ENCODE peak calls at places on chromosome 4, in eight cellular contexts. One of them, this sample, is unnamed.

GRCh38 chr4:89158884-89159503 is 47.7 kb downstream of the TIGD2 start:
- DNase-seq in LoVo: peak
- DNase-seq in choroid plexus epithelial cell: peak
- DNase-seq in PC-3: peak
- DNase-seq in GM04503: no peak
- DNase-seq in ascending aorta: no peak
- DNase-seq in glomerular endothelial cell: peak
- DNase-seq in astrocyte: peak
- DNase-seq in this sample: peak

GRCh38 chr4:153220709-153221367 is 16.6 kb downstream of the TRIM2 start:
- DNase-seq in LoVo: no peak
- DNase-seq in choroid plexus epithelial cell: no peak
- DNase-seq in PC-3: no peak
- DNase-seq in GM04503: no peak
- DNase-seq in ascending aorta: no peak
- DNase-seq in glomerular endothelial cell: no peak
- DNase-seq in astrocyte: peak
- DNase-seq in this sample: no peak

GRCh38 chr4:2537011-2537830 is 774 bp downstream of the FAM193A start:
- DNase-seq in LoVo: peak
- DNase-seq in choroid plexus epithelial cell: peak
- DNase-seq in PC-3: peak
- DNase-seq in GM04503: no peak
- DNase-seq in ascending aorta: no peak
- DNase-seq in glomerular endothelial cell: no peak
- DNase-seq in astrocyte: peak
- DNase-seq in this sample: peak

GRCh38 chr4:136803430-136803829 is 728.9 kb downstream of the PCDH18 start:
- DNase-seq in LoVo: no peak
- DNase-seq in choroid plexus epithelial cell: peak
- DNase-seq in PC-3: no peak
- DNase-seq in GM04503: no peak
- DNase-seq in ascending aorta: no peak
- DNase-seq in glomerular endothelial cell: no peak
- DNase-seq in astrocyte: no peak
- DNase-seq in this sample: no peak

GRCh38 chr4:138634915-138635314 is 380.7 kb upstream of the NOCT start:
- DNase-seq in LoVo: no peak
- DNase-seq in choroid plexus epithelial cell: no peak
- DNase-seq in PC-3: no peak
- DNase-seq in GM04503: no peak
- DNase-seq in ascending aorta: no peak
- DNase-seq in glomerular endothelial cell: no peak
- DNase-seq in astrocyte: no peak
- DNase-seq in this sample: no peak

GRCh38 chr4:71126719-71127118 is 133.3 kb downstream of the DCK start:
- DNase-seq in LoVo: peak
- DNase-seq in choroid plexus epithelial cell: peak
- DNase-seq in PC-3: peak
- DNase-seq in GM04503: peak
- DNase-seq in ascending aorta: no peak
- DNase-seq in glomerular endothelial cell: no peak
- DNase-seq in astrocyte: peak
- DNase-seq in this sample: peak

GRCh38 chr4:90543419-90544170 is 416.4 kb downstream of the CCSER1 start:
- DNase-seq in LoVo: no peak
- DNase-seq in choroid plexus epithelial cell: no peak
- DNase-seq in PC-3: no peak
- DNase-seq in GM04503: no peak
- DNase-seq in ascending aorta: no peak
- DNase-seq in glomerular endothelial cell: no peak
- DNase-seq in astrocyte: no peak
- DNase-seq in this sample: no peak

GRCh38 chr4:8079031-8079885 is 79.4 kb downstream of the ABLIM2 start:
- DNase-seq in LoVo: no peak
- DNase-seq in choroid plexus epithelial cell: peak
- DNase-seq in PC-3: no peak
- DNase-seq in GM04503: no peak
- DNase-seq in ascending aorta: no peak
- DNase-seq in glomerular endothelial cell: no peak
- DNase-seq in astrocyte: peak
- DNase-seq in this sample: no peak

GRCh38 chr4:48296330-48296729 is 26.7 kb upstream of the TEC start:
- DNase-seq in LoVo: no peak
- DNase-seq in choroid plexus epithelial cell: peak
- DNase-seq in PC-3: no peak
- DNase-seq in GM04503: no peak
- DNase-seq in ascending aorta: no peak
- DNase-seq in glomerular endothelial cell: no peak
- DNase-seq in astrocyte: no peak
- DNase-seq in this sample: no peak

GRCh38 chr4:340011-340410 is 2.4 kb downstream of the ZNF141 start:
- DNase-seq in LoVo: no peak
- DNase-seq in choroid plexus epithelial cell: peak
- DNase-seq in PC-3: no peak
- DNase-seq in GM04503: no peak
- DNase-seq in ascending aorta: no peak
- DNase-seq in glomerular endothelial cell: no peak
- DNase-seq in astrocyte: no peak
- DNase-seq in this sample: no peak

GRCh38 chr4:157099506-157099905 is 23.6 kb downstream of the GLRB start:
- DNase-seq in LoVo: no peak
- DNase-seq in choroid plexus epithelial cell: no peak
- DNase-seq in PC-3: no peak
- DNase-seq in GM04503: no peak
- DNase-seq in ascending aorta: no peak
- DNase-seq in glomerular endothelial cell: no peak
- DNase-seq in astrocyte: no peak
- DNase-seq in this sample: no peak

GRCh38 chr4:88022289-88022688 is 14.9 kb downstream of the PKD2 start:
- DNase-seq in LoVo: no peak
- DNase-seq in choroid plexus epithelial cell: no peak
- DNase-seq in PC-3: no peak
- DNase-seq in GM04503: no peak
- DNase-seq in ascending aorta: no peak
- DNase-seq in glomerular endothelial cell: no peak
- DNase-seq in astrocyte: no peak
- DNase-seq in this sample: no peak

GRCh38 chr4:106238819-106239420 is 77.1 kb downstream of the TBCK start:
- DNase-seq in LoVo: peak
- DNase-seq in choroid plexus epithelial cell: peak
- DNase-seq in PC-3: peak
- DNase-seq in GM04503: peak
- DNase-seq in ascending aorta: no peak
- DNase-seq in glomerular endothelial cell: no peak
- DNase-seq in astrocyte: peak
- DNase-seq in this sample: peak

GRCh38 chr4:1208970-1209704 is 36.8 kb upstream of the SPON2 start:
- DNase-seq in LoVo: no peak
- DNase-seq in choroid plexus epithelial cell: peak
- DNase-seq in PC-3: no peak
- DNase-seq in GM04503: no peak
- DNase-seq in ascending aorta: no peak
- DNase-seq in glomerular endothelial cell: no peak
- DNase-seq in astrocyte: peak
- DNase-seq in this sample: no peak

GRCh38 chr4:22643952-22644351 is 48.8 kb upstream of the GBA3 start:
- DNase-seq in LoVo: no peak
- DNase-seq in choroid plexus epithelial cell: no peak
- DNase-seq in PC-3: no peak
- DNase-seq in GM04503: no peak
- DNase-seq in ascending aorta: no peak
- DNase-seq in glomerular endothelial cell: no peak
- DNase-seq in astrocyte: no peak
- DNase-seq in this sample: no peak

GRCh38 chr4:145035494-145036136 is 62.4 kb downstream of the ANAPC10 start:
- DNase-seq in LoVo: no peak
- DNase-seq in choroid plexus epithelial cell: no peak
- DNase-seq in PC-3: no peak
- DNase-seq in GM04503: no peak
- DNase-seq in ascending aorta: no peak
- DNase-seq in glomerular endothelial cell: no peak
- DNase-seq in astrocyte: no peak
- DNase-seq in this sample: no peak

GRCh38 chr4:180059216-180059881 is 2183.9 kb upstream of the TENM3 start:
- DNase-seq in LoVo: no peak
- DNase-seq in choroid plexus epithelial cell: no peak
- DNase-seq in PC-3: no peak
- DNase-seq in GM04503: no peak
- DNase-seq in ascending aorta: no peak
- DNase-seq in glomerular endothelial cell: no peak
- DNase-seq in astrocyte: peak
- DNase-seq in this sample: peak

GRCh38 chr4:111519683-111520082 is 625.6 kb upstream of the FAM241A start:
- DNase-seq in LoVo: no peak
- DNase-seq in choroid plexus epithelial cell: no peak
- DNase-seq in PC-3: no peak
- DNase-seq in GM04503: no peak
- DNase-seq in ascending aorta: no peak
- DNase-seq in glomerular endothelial cell: no peak
- DNase-seq in astrocyte: no peak
- DNase-seq in this sample: no peak

GRCh38 chr4:154004859-154005520 is 216.1 kb upstream of the SFRP2 start:
- DNase-seq in LoVo: no peak
- DNase-seq in choroid plexus epithelial cell: peak
- DNase-seq in PC-3: no peak
- DNase-seq in GM04503: peak
- DNase-seq in ascending aorta: no peak
- DNase-seq in glomerular endothelial cell: no peak
- DNase-seq in astrocyte: peak
- DNase-seq in this sample: peak

GRCh38 chr4:55125087-55125721 is at the start of gene KDR:
- DNase-seq in LoVo: no peak
- DNase-seq in choroid plexus epithelial cell: peak
- DNase-seq in PC-3: peak
- DNase-seq in GM04503: no peak
- DNase-seq in ascending aorta: no peak
- DNase-seq in glomerular endothelial cell: no peak
- DNase-seq in astrocyte: peak
- DNase-seq in this sample: peak

GRCh38 chr4:169689681-169690080 is 68.1 kb downstream of the HPF1 start:
- DNase-seq in LoVo: no peak
- DNase-seq in choroid plexus epithelial cell: no peak
- DNase-seq in PC-3: no peak
- DNase-seq in GM04503: no peak
- DNase-seq in ascending aorta: no peak
- DNase-seq in glomerular endothelial cell: no peak
- DNase-seq in astrocyte: no peak
- DNase-seq in this sample: no peak

GRCh38 chr4:70747874-70748273 is 26.1 kb downstream of the RUFY3 start:
- DNase-seq in LoVo: no peak
- DNase-seq in choroid plexus epithelial cell: peak
- DNase-seq in PC-3: no peak
- DNase-seq in GM04503: no peak
- DNase-seq in ascending aorta: no peak
- DNase-seq in glomerular endothelial cell: no peak
- DNase-seq in astrocyte: peak
- DNase-seq in this sample: no peak

GRCh38 chr4:113223001-113223400 is 173.5 kb downstream of the ANK2 start:
- DNase-seq in LoVo: no peak
- DNase-seq in choroid plexus epithelial cell: no peak
- DNase-seq in PC-3: no peak
- DNase-seq in GM04503: peak
- DNase-seq in ascending aorta: no peak
- DNase-seq in glomerular endothelial cell: no peak
- DNase-seq in astrocyte: no peak
- DNase-seq in this sample: no peak

GRCh38 chr4:185508162-185508561 is 27.1 kb downstream of the PDLIM3 start:
- DNase-seq in LoVo: no peak
- DNase-seq in choroid plexus epithelial cell: no peak
- DNase-seq in PC-3: peak
- DNase-seq in GM04503: no peak
- DNase-seq in ascending aorta: no peak
- DNase-seq in glomerular endothelial cell: no peak
- DNase-seq in astrocyte: no peak
- DNase-seq in this sample: peak

GRCh38 chr4:71095141-71095939 is 101.9 kb downstream of the DCK start:
- DNase-seq in LoVo: no peak
- DNase-seq in choroid plexus epithelial cell: no peak
- DNase-seq in PC-3: no peak
- DNase-seq in GM04503: no peak
- DNase-seq in ascending aorta: no peak
- DNase-seq in glomerular endothelial cell: no peak
- DNase-seq in astrocyte: no peak
- DNase-seq in this sample: no peak

GRCh38 chr4:85611661-85612060 is 136.7 kb downstream of the ARHGAP24 start:
- DNase-seq in LoVo: no peak
- DNase-seq in choroid plexus epithelial cell: no peak
- DNase-seq in PC-3: no peak
- DNase-seq in GM04503: no peak
- DNase-seq in ascending aorta: no peak
- DNase-seq in glomerular endothelial cell: no peak
- DNase-seq in astrocyte: no peak
- DNase-seq in this sample: no peak

GRCh38 chr4:70654605-70655011 is 11.7 kb downstream of the JCHAIN start:
- DNase-seq in LoVo: no peak
- DNase-seq in choroid plexus epithelial cell: no peak
- DNase-seq in PC-3: no peak
- DNase-seq in GM04503: no peak
- DNase-seq in ascending aorta: no peak
- DNase-seq in glomerular endothelial cell: no peak
- DNase-seq in astrocyte: no peak
- DNase-seq in this sample: no peak

GRCh38 chr4:164572877-164573279 is 181.1 kb upstream of the SMIM31 start:
- DNase-seq in LoVo: no peak
- DNase-seq in choroid plexus epithelial cell: peak
- DNase-seq in PC-3: peak
- DNase-seq in GM04503: no peak
- DNase-seq in ascending aorta: no peak
- DNase-seq in glomerular endothelial cell: no peak
- DNase-seq in astrocyte: peak
- DNase-seq in this sample: peak

GRCh38 chr4:144357970-144358369 is 217.5 kb upstream of the GYPA start:
- DNase-seq in LoVo: no peak
- DNase-seq in choroid plexus epithelial cell: peak
- DNase-seq in PC-3: no peak
- DNase-seq in GM04503: no peak
- DNase-seq in ascending aorta: no peak
- DNase-seq in glomerular endothelial cell: no peak
- DNase-seq in astrocyte: no peak
- DNase-seq in this sample: no peak

GRCh38 chr4:137495578-137495977 is 36.7 kb downstream of the PCDH18 start:
- DNase-seq in LoVo: no peak
- DNase-seq in choroid plexus epithelial cell: no peak
- DNase-seq in PC-3: peak
- DNase-seq in GM04503: no peak
- DNase-seq in ascending aorta: no peak
- DNase-seq in glomerular endothelial cell: no peak
- DNase-seq in astrocyte: no peak
- DNase-seq in this sample: no peak

This sample was measured in RWPE1.